ENCODE peak calls at places on chromosome 2, in six cellular contexts. C, U, M, Z, H and E are unnamed samples.
A peak's percentile ranks its signal among the peaks of the same experiment; 100 is the strongest.

GRCh38 chr2:37721219-37721600 is 49.8 kb upstream of the CDC42EP3 start:
- DNase-seq in C (no peak), U (no peak), M (no peak), Z (no peak), H (no peak), E (no peak)

GRCh38 chr2:190684941-190685340 is 36.1 kb downstream of the NAB1 start:
- DNase-seq in C (no peak), U (no peak), M (no peak), Z (no peak), H (no peak), E (no peak)

GRCh38 chr2:223877771-223878410 is 40.5 kb upstream of the AP1S3 start:
- DNase-seq in C (no peak), U (no peak), M (no peak), Z (no peak), H (no peak), E (no peak)

GRCh38 chr2:236505648-236506047 is 64.0 kb upstream of the ACKR3 start:
- DNase-seq in C (no peak), U (no peak), M (no peak), Z (no peak), H (no peak), E (no peak)

GRCh38 chr2:30984141-30984540 is 154.1 kb downstream of the GALNT14 start:
- DNase-seq in C (no peak), U (peak; percentile 38), M (no peak), Z (no peak), H (no peak), E (no peak)

GRCh38 chr2:9018534-9018933 is 15.1 kb upstream of the MBOAT2 start:
- DNase-seq in C (no peak), U (no peak), M (no peak), Z (no peak), H (no peak), E (no peak)

GRCh38 chr2:164868563-164869419 is 27.2 kb upstream of the COBLL1 start:
- DNase-seq in C (no peak), U (no peak), M (no peak), Z (no peak), H (no peak), E (no peak)

GRCh38 chr2:121192576-121192975 is 92.4 kb downstream of the TFCP2L1 start:
- DNase-seq in C (no peak), U (no peak), M (no peak), Z (no peak), H (no peak), E (no peak)

GRCh38 chr2:214989187-214989586 is 149.2 kb downstream of the ABCA12 start:
- DNase-seq in C (no peak), U (no peak), M (no peak), Z (no peak), H (no peak), E (no peak)

GRCh38 chr2:85754313-85755095 is 713 bp downstream of the ATOH8 start:
- DNase-seq in C (peak; percentile 69), U (peak; percentile 29), M (peak; percentile 12), Z (no peak), H (no peak), E (no peak)

GRCh38 chr2:168130302-168130701 is 117.1 kb downstream of the STK39 start:
- DNase-seq in C (no peak), U (no peak), M (no peak), Z (no peak), H (no peak), E (no peak)

GRCh38 chr2:163465440-163465839 is 270.4 kb downstream of the FIGN start:
- DNase-seq in C (peak; percentile 40), U (no peak), M (no peak), Z (peak; percentile 5), H (no peak), E (no peak)

GRCh38 chr2:234884591-234884990 is 67.2 kb upstream of the SH3BP4 start:
- DNase-seq in C (no peak), U (no peak), M (no peak), Z (no peak), H (no peak), E (no peak)

GRCh38 chr2:234348081-234348480 is 148.8 kb downstream of the ARL4C start:
- DNase-seq in C (no peak), U (no peak), M (no peak), Z (no peak), H (no peak), E (no peak)

GRCh38 chr2:204177977-204178522 is 241.5 kb downstream of the ICOS start:
- DNase-seq in C (peak; percentile 21), U (peak; percentile 44), M (peak; percentile 52), Z (no peak), H (no peak), E (no peak)

GRCh38 chr2:10232096-10232815 is 70.4 kb upstream of the HPCAL1 start:
- DNase-seq in C (no peak), U (no peak), M (no peak), Z (no peak), H (no peak), E (no peak)

GRCh38 chr2:28268386-28268785 is 124.3 kb upstream of the FOSL2 start:
- DNase-seq in C (no peak), U (no peak), M (no peak), Z (no peak), H (no peak), E (no peak)

GRCh38 chr2:221553333-221553732 is 18.8 kb downstream of the EPHA4 start:
- DNase-seq in C (no peak), U (no peak), M (no peak), Z (no peak), H (no peak), E (no peak)

GRCh38 chr2:150169230-150169629 is 318.2 kb downstream of the RND3 start:
- DNase-seq in C (peak; percentile 53), U (peak; percentile 32), M (no peak), Z (no peak), H (no peak), E (no peak)

GRCh38 chr2:192500550-192501200 is 305.9 kb upstream of the TMEFF2 start:
- DNase-seq in C (peak; percentile 95), U (no peak), M (no peak), Z (peak; percentile 71), H (peak; percentile 26), E (no peak)

GRCh38 chr2:23330214-23330613 is 54.8 kb upstream of the KLHL29 start:
- DNase-seq in C (peak; percentile 49), U (no peak), M (no peak), Z (peak; percentile 19), H (no peak), E (no peak)

GRCh38 chr2:71082402-71083252 is 14.2 kb downstream of the NAGK start:
- DNase-seq in C (no peak), U (no peak), M (no peak), Z (no peak), H (no peak), E (no peak)

GRCh38 chr2:96876036-96876810 is 6.3 kb upstream of the SEMA4C start:
- DNase-seq in C (peak; percentile 100), U (no peak), M (no peak), Z (no peak), H (no peak), E (no peak)

GRCh38 chr2:43400508-43400907 is 174.1 kb upstream of the ZFP36L2 start:
- DNase-seq in C (no peak), U (no peak), M (no peak), Z (no peak), H (no peak), E (no peak)

GRCh38 chr2:98496750-98497493 is 52.3 kb downstream of the INPP4A start:
- DNase-seq in C (no peak), U (no peak), M (no peak), Z (no peak), H (no peak), E (no peak)

GRCh38 chr2:108324531-108325256 is 36.0 kb downstream of the SULT1C2 start:
- DNase-seq in C (peak; percentile 74), U (no peak), M (no peak), Z (peak; percentile 60), H (no peak), E (no peak)

GRCh38 chr2:216299588-216299987 is 72.7 kb downstream of the MARCHF4 start:
- DNase-seq in C (peak; percentile 66), U (no peak), M (no peak), Z (no peak), H (no peak), E (no peak)

GRCh38 chr2:47174731-47175361 is 19.7 kb upstream of the STPG4 start:
- DNase-seq in C (peak; percentile 75), U (no peak), M (peak; percentile 27), Z (peak; percentile 88), H (no peak), E (no peak)

GRCh38 chr2:199223791-199224190 is 233.9 kb downstream of the SATB2 start:
- DNase-seq in C (peak; percentile 50), U (no peak), M (no peak), Z (peak; percentile 54), H (no peak), E (no peak)

GRCh38 chr2:3261511-3261910 is 116.1 kb downstream of the EIPR1 start:
- DNase-seq in C (no peak), U (no peak), M (no peak), Z (no peak), H (no peak), E (no peak)